ENCODE peak calls at places on chromosomes 12 and 14, in seven cellular contexts. O is heart left ventricle, T is HT1080, C is T-cell, I is fibroblast of the conjunctiva, M is NCI-H345, B is NCI-H1436. N is an unnamed sample.

GRCh38 chr12:111448831-111449790 is 43.4 kb downstream of the SH2B3 start:
- DNase-seq in O (no peak), I (no peak), C (no peak), M (no peak), B (no peak), T (no peak), N (no peak)

GRCh38 chr14:79701371-79701770 is 509.9 kb downstream of the DIO2 start:
- DNase-seq in B (no peak), T (no peak), M (no peak), C (no peak), O (no peak), I (no peak), N (no peak)

GRCh38 chr14:103209054-103209453 is 85.8 kb downstream of the TNFAIP2 start:
- DNase-seq in M (no peak), B (no peak), C (no peak), I (no peak), T (no peak), O (no peak), N (no peak)

GRCh38 chr12:90099288-90099687 is 390.6 kb upstream of the ATP2B1 start:
- DNase-seq in I (no peak), T (peak), B (no peak), O (no peak), C (no peak), M (no peak), N (no peak)

GRCh38 chr12:14664434-14665023 is 31.9 kb downstream of the GUCY2C start:
- DNase-seq in B (peak), C (no peak), O (no peak), M (peak), I (peak), T (peak), N (no peak)

GRCh38 chr12:11795192-11795909 is 145.9 kb downstream of the ETV6 start:
- DNase-seq in C (no peak), I (no peak), O (no peak), B (no peak), T (no peak), M (no peak), N (no peak)

GRCh38 chr12:126547905-126548304 is 1482.7 kb downstream of the AACS start:
- DNase-seq in O (no peak), M (no peak), I (peak), C (no peak), T (no peak), B (no peak), N (no peak)

GRCh38 chr12:49702009-49702408 is 5.2 kb downstream of the FMNL3 start:
- DNase-seq in I (no peak), C (no peak), T (no peak), B (no peak), O (no peak), M (no peak), N (no peak)

GRCh38 chr12:86727151-86727550 is 471.0 kb upstream of the MGAT4C start:
- DNase-seq in O (no peak), C (no peak), T (no peak), B (no peak), I (peak), M (peak), N (no peak)

GRCh38 chr14:90820958-90821357 is 4.7 kb upstream of the TTC7B start:
- DNase-seq in O (no peak), M (no peak), T (peak), C (peak), I (no peak), B (no peak), N (no peak)

GRCh38 chr14:32473476-32473875 is 144.4 kb downstream of the AKAP6 start:
- DNase-seq in M (no peak), C (no peak), O (peak), I (no peak), B (no peak), T (peak), N (peak)

GRCh38 chr12:106345739-106346138 is 11.8 kb upstream of the POLR3B start:
- DNase-seq in O (peak), C (no peak), I (no peak), M (peak), T (peak), B (peak), N (peak)

GRCh38 chr12:26238341-26239126 is 43.2 kb downstream of the SSPN start:
- DNase-seq in I (no peak), C (no peak), T (no peak), M (no peak), B (no peak), O (peak), N (no peak)

GRCh38 chr12:109734219-109735000 is 20.8 kb downstream of the FAM222A start:
- DNase-seq in O (peak), I (no peak), T (no peak), C (no peak), B (no peak), M (peak), N (no peak)

GRCh38 chr14:21087294-21088091 is 11.0 kb downstream of the ZNF219 start:
- DNase-seq in I (peak), C (peak), O (no peak), B (peak), M (no peak), T (peak), N (peak)

GRCh38 chr14:89425931-89426330 is 8.9 kb upstream of the FOXN3 start:
- DNase-seq in C (no peak), B (no peak), T (peak), I (peak), M (no peak), O (no peak), N (peak)

GRCh38 chr14:63212776-63213500 is 8.7 kb downstream of the RHOJ start:
- DNase-seq in O (no peak), T (no peak), B (no peak), C (no peak), I (no peak), M (no peak), N (no peak)

GRCh38 chr12:78149459-78149858 is 318.8 kb downstream of the NAV3 start:
- DNase-seq in I (no peak), B (peak), O (no peak), C (no peak), T (no peak), M (peak), N (no peak)

GRCh38 chr12:45703942-45704341 is 25.6 kb upstream of the ARID2 start:
- DNase-seq in I (no peak), C (no peak), M (no peak), B (no peak), O (no peak), T (peak), N (no peak)

GRCh38 chr12:110065540-110065939 is 17.2 kb upstream of the C12orf76 start:
- DNase-seq in M (no peak), C (no peak), T (no peak), B (no peak), I (no peak), O (no peak), N (no peak)